ENCODE peak calls at places on chromosomes 1 and 21, in eight cellular contexts. O is tibial artery, H is tibial nerve, A is lower lobe of right lung, I is heart right ventricle, G is endothelial cell of umbilical vein, D is heart left ventricle, S is cardiac muscle cell. V is an unnamed sample.

GRCh38 chr1:101992816-101993575 is 3.7 kb downstream of the OLFM3 start:
- DNase-seq in O (no peak), H (no peak), A (no peak), I (no peak), G (no peak), D (no peak), S (no peak), V (no peak)

GRCh38 chr21:42654913-42655796 is 1.7 kb downstream of the PDE9A start:
- DNase-seq in O (no peak), H (no peak), A (no peak), I (no peak), G (no peak), D (no peak), S (no peak), V (no peak)

GRCh38 chr1:160108888-160109662 is 6.5 kb upstream of the ATP1A2 start:
- DNase-seq in O (no peak), H (peak), A (no peak), I (no peak), G (peak), D (no peak), S (peak), V (peak)

GRCh38 chr1:145751491-145752021 is 32.3 kb downstream of the CD160 start:
- DNase-seq in O (no peak), H (peak), A (no peak), I (no peak), G (peak), D (no peak), S (peak), V (no peak)

GRCh38 chr1:818611-819291 is 105.0 kb upstream of the SAMD11 start:
- DNase-seq in O (no peak), H (no peak), A (no peak), I (no peak), G (no peak), D (no peak), S (no peak), V (no peak)

GRCh38 chr1:213138892-213139291 is 87.9 kb downstream of the RPS6KC1 start:
- DNase-seq in O (no peak), H (no peak), A (no peak), I (no peak), G (no peak), D (no peak), S (no peak), V (no peak)

GRCh38 chr1:235430991-235431390 is 63.8 kb downstream of the TBCE start:
- DNase-seq in O (no peak), H (no peak), A (no peak), I (no peak), G (peak), D (no peak), S (peak), V (no peak)

GRCh38 chr1:39571178-39571483 is 5.5 kb downstream of the PABPC4 start:
- DNase-seq in O (no peak), H (no peak), A (no peak), I (no peak), G (no peak), D (no peak), S (no peak), V (no peak)

GRCh38 chr1:221439734-221440436 is 302.0 kb downstream of the DUSP10 start:
- DNase-seq in O (no peak), H (no peak), A (no peak), I (peak), G (peak), D (no peak), S (peak), V (no peak)

GRCh38 chr1:85343213-85343611 is 66.8 kb upstream of the BCL10 start:
- DNase-seq in O (no peak), H (no peak), A (no peak), I (no peak), G (no peak), D (no peak), S (peak), V (no peak)

GRCh38 chr1:153400244-153400643 is 9.4 kb upstream of the S100A8 start:
- DNase-seq in O (no peak), H (no peak), A (no peak), I (no peak), G (no peak), D (no peak), S (peak), V (peak)
- H3K4me3 ChIP-seq in O (no peak), H (no peak), A (no peak), I (no peak), G (no peak), D (no peak), S (no peak), V (no peak)

GRCh38 chr1:197692965-197693364 is 82.3 kb downstream of the DENND1B start:
- DNase-seq in O (no peak), H (no peak), A (no peak), I (no peak), G (peak), D (no peak), S (peak), V (no peak)
- TF ChIP-seq CTCF in O (no peak), H (no peak), A (no peak), I (peak), G (no peak), D (no peak), S (peak), V (peak)

GRCh38 chr1:9426291-9426711 is 113.0 kb upstream of the SLC25A33 start:
- DNase-seq in O (no peak), H (no peak), A (no peak), I (no peak), G (no peak), D (no peak), S (peak), V (no peak)
- H3K4me3 ChIP-seq in O (no peak), H (no peak), A (no peak), I (no peak), G (no peak), D (no peak), S (no peak), V (no peak)

DNA sequence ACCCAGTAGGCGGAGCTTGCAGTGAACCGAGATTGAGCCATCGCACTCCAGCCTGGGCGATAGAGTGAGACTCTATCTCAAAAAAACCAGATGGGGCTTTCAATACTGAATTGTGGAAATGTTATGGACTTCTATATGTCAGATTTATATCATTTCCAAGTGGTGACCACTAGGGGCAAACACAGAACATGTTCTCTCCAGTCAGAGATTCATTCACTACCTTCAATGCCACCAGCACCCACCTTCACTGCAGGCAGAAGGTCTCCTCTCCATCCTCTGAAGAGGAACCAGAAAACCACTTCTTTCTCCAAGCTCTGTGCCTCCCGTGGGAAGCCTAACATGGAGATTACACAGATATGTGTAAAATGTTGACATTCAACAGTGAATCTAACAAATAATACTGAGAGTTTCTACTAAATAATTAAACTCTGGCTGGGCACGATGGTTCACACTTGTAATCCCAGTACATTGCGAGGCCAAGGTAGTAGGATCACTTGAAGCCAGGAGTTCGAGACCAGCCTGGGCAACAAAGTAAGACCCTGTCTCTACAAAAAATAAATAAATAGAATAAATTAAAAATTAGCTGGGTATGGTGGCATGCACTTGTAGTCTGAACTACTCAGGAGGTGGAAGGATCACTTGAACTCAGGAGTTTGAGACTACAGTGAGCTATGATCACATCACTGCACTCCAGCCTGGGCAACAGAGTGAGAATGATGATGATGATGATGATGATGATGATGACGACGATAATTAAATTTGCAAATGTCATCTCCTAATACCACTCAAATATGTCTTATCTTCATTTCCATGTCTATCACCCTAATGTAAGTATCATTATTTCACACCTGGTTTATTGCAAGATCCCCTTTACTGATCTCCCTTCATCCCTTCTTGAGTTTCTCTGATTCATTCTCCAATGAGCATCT is 151.1 kb downstream of the ZNF281 start:
- DNase-seq in O (no peak), H (no peak), A (no peak), I (no peak), G (peak), D (no peak), S (peak), V (no peak)
- TF ChIP-seq CTCF in O (no peak), H (no peak), A (peak), I (no peak), G (peak), D (peak), S (peak), V (peak)

GRCh38 chr1:113758631-113759340 is 500 bp downstream of the PHTF1 start:
- DNase-seq in O (peak), H (peak), A (peak), I (peak), G (peak), D (peak), S (peak), V (peak)
- H3K4me3 ChIP-seq in O (peak), H (peak), A (peak), I (peak), G (peak), D (peak), S (peak), V (peak)

GRCh38 chr1:64982134-64982533 is 15.8 kb upstream of the JAK1 start:
- DNase-seq in O (no peak), H (no peak), A (no peak), I (no peak), G (no peak), D (no peak), S (no peak), V (no peak)

GRCh38 chr1:64981602-64981981 is 15.2 kb upstream of the JAK1 start:
- DNase-seq in O (no peak), H (no peak), A (no peak), I (no peak), G (no peak), D (no peak), S (no peak), V (no peak)

GRCh38 chr1:64980745-64981601 is 14.6 kb upstream of the JAK1 start:
- DNase-seq in O (no peak), H (no peak), A (no peak), I (no peak), G (peak), D (no peak), S (peak), V (no peak)

GRCh38 chr1:64976361-64976760 is 10.0 kb upstream of the JAK1 start:
- DNase-seq in O (no peak), H (no peak), A (no peak), I (no peak), G (no peak), D (no peak), S (no peak), V (no peak)

GRCh38 chr1:64979358-64979757 is 13.0 kb upstream of the JAK1 start:
- DNase-seq in O (no peak), H (no peak), A (no peak), I (no peak), G (no peak), D (no peak), S (no peak), V (no peak)
- TF ChIP-seq CTCF in O (no peak), H (no peak), A (no peak), I (no peak), G (no peak), D (no peak), S (no peak), V (no peak)

GRCh38 chr1:8565802-8566201 is 247.9 kb downstream of the SLC45A1 start:
- DNase-seq in O (no peak), H (no peak), A (no peak), I (no peak), G (no peak), D (no peak), S (no peak), V (no peak)
- H3K4me3 ChIP-seq in O (no peak), H (no peak), A (no peak), I (no peak), G (no peak), D (no peak), S (no peak), V (no peak)

GRCh38 chr1:218679391-218679790 is 334.3 kb downstream of the TGFB2 start:
- DNase-seq in O (no peak), H (no peak), A (no peak), I (no peak), G (no peak), D (no peak), S (no peak), V (no peak)

GRCh38 chr1:218679988-218680743 is 335.0 kb downstream of the TGFB2 start:
- DNase-seq in O (no peak), H (no peak), A (no peak), I (no peak), G (no peak), D (no peak), S (no peak), V (no peak)

GRCh38 chr1:218686258-218686657 is 341.1 kb downstream of the TGFB2 start:
- DNase-seq in O (no peak), H (no peak), A (no peak), I (no peak), G (peak), D (no peak), S (peak), V (no peak)

GRCh38 chr1:218683224-218683623 is 338.1 kb downstream of the TGFB2 start:
- DNase-seq in O (no peak), H (no peak), A (no peak), I (no peak), G (no peak), D (no peak), S (no peak), V (no peak)
- TF ChIP-seq CTCF in O (no peak), H (no peak), A (no peak), I (no peak), G (no peak), D (no peak), S (no peak), V (no peak)

GRCh38 chr1:54888080-54888733 is 1.2 kb upstream of the DHCR24 start:
- DNase-seq in O (no peak), H (no peak), A (no peak), I (no peak), G (no peak), D (no peak), S (no peak), V (no peak)
- H3K4me3 ChIP-seq in O (no peak), H (peak), A (peak), I (no peak), G (no peak), D (peak), S (no peak), V (no peak)

V was measured in BE2C.